ENCODE peak calls at places on chromosomes 16 and 17, in six cellular contexts. G is SJSA1, N is heart right ventricle, F is IMR-90, C is body of pancreas, H is neuronal stem cell. S is an unnamed sample.

GRCh38 chr17:76048711-76049110 is 21.6 kb upstream of the EVPL start:
- DNase-seq in G (peak), N (no peak), F (peak), C (no peak), H (no peak), S (no peak)

GRCh38 chr16:7871979-7872378 is 539.3 kb downstream of the RBFOX1 start:
- DNase-seq in G (no peak), N (no peak), F (no peak), C (no peak), H (no peak), S (no peak)

GRCh38 chr17:5843366-5844026 is 226.7 kb upstream of the WSCD1 start:
- DNase-seq in G (no peak), N (no peak), F (no peak), C (no peak), H (no peak), S (no peak)

GRCh38 chr17:77235370-77236080 is 94.8 kb downstream of the SEC14L1 start:
- DNase-seq in G (peak), N (no peak), F (peak), C (no peak), H (no peak), S (no peak)

GRCh38 chr16:28610595-28611270 is 889 bp upstream of the SULT1A1 start:
- DNase-seq in G (no peak), N (no peak), F (no peak), C (no peak), H (no peak), S (no peak)

GRCh38 chr17:13544292-13544691 is 57.4 kb downstream of the HS3ST3A1 start:
- DNase-seq in G (peak), N (no peak), F (peak), C (no peak), H (no peak), S (no peak)

GRCh38 chr17:73309727-73310555 is 1.9 kb downstream of the CDC42EP4 start:
- DNase-seq in G (peak), N (no peak), F (no peak), C (peak), H (peak), S (no peak)

GRCh38 chr16:3135120-3135715 is 389 bp downstream of the ZNF213 start:
- DNase-seq in G (peak), N (no peak), F (no peak), C (no peak), H (no peak), S (no peak)

GRCh38 chr17:7251330-7252175 is at the start of gene CTDNEP1:
- DNase-seq in G (peak), N (peak), F (peak), C (peak), H (no peak), S (peak)

GRCh38 chr16:12170103-12171025 is 193.8 kb downstream of the SNX29 start:
- DNase-seq in G (no peak), N (no peak), F (peak), C (no peak), H (no peak), S (no peak)

GRCh38 chr16:72836985-72837384 is 210.9 kb downstream of the ZFHX3 start:
- DNase-seq in G (no peak), N (no peak), F (no peak), C (no peak), H (no peak), S (no peak)

GRCh38 chr16:85479972-85480726 is 133.0 kb upstream of the GSE1 start:
- DNase-seq in G (no peak), N (no peak), F (no peak), C (peak), H (no peak), S (no peak)

GRCh38 chr17:6070280-6070894 is at the start of gene WSCD1:
- DNase-seq in G (no peak), N (no peak), F (no peak), C (peak), H (no peak), S (no peak)

GRCh38 chr17:2368383-2368782 is 31.1 kb downstream of the SGSM2 start:
- DNase-seq in G (no peak), N (no peak), F (no peak), C (no peak), H (no peak), S (no peak)

GRCh38 chr17:35257080-35257701 is 14.3 kb downstream of the SLFN5 start:
- DNase-seq in G (peak), N (peak), F (peak), C (peak), H (no peak), S (no peak)

GRCh38 chr17:1169913-1170312 is 9.9 kb downstream of the ABR start:
- DNase-seq in G (no peak), N (no peak), F (no peak), C (no peak), H (no peak), S (no peak)

GRCh38 chr17:77257169-77257568 is 116.4 kb downstream of the SEC14L1 start:
- DNase-seq in G (no peak), N (no peak), F (no peak), C (no peak), H (no peak), S (no peak)

DNA sequence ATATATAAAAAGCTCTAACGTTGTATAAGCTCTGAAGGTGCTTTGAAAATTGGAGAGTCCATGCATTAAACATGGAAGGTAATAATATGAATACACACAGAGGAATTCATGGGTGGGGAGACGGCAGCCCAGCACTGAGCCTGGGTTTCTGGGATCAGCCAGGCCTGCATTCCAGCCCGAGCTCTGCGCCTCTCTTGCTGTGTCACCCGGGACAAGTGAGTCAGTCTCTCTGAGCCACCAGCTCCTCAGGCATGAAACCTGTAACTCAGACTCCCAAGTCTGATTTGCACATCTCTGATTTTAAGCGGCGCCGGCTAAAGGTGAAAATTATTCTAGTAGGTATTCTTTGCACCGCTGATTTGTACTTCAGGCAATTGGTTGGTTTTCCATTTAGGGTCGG is 238.8 kb downstream of the MRTFB start:
- DNase-seq in G (no peak), N (no peak), F (peak), C (no peak), H (no peak), S (no peak)
- H3K27ac ChIP-seq in G (peak), N (peak), F (peak), C (peak), H (no peak), S (peak)

DNA sequence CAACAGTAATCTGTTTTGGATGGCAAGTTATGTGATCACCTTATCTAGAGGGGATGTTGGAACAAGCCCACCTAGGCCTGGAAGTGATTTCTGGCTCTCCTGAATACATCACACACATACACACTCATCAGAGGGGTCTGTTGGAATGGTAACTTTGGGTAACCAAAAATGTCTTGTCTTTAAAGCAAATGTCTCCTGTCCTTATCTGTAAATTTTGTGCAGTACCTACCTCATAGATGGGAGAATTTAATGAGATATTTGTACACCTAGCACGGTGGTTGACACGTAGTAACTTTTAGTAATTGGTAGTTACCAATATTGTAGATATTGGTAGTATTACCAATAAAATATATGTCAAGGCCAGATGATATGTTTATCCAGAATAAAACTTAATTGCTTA is 24.7 kb downstream of the HAPSTR1 start:
- DNase-seq in G (no peak), N (no peak), F (no peak), C (no peak), H (no peak), S (no peak)
- H3K27ac ChIP-seq in G (no peak), N (no peak), F (no peak), C (no peak), H (no peak), S (no peak)

GRCh38 chr17:64016974-64017373 is 3.5 kb downstream of the ICAM2 start:
- DNase-seq in G (no peak), N (no peak), F (no peak), C (no peak), H (no peak), S (no peak)

GRCh38 chr17:64022631-64023063 is 2.2 kb upstream of the ICAM2 start:
- DNase-seq in G (no peak), N (no peak), F (no peak), C (no peak), H (no peak), S (no peak)

GRCh38 chr17:64020068-64020766 is at the start of gene ICAM2:
- DNase-seq in G (no peak), N (peak), F (no peak), C (peak), H (no peak), S (no peak)

GRCh38 chr17:64017381-64017980 is 3.0 kb downstream of the ICAM2 start:
- DNase-seq in G (no peak), N (no peak), F (no peak), C (no peak), H (no peak), S (no peak)

DNA sequence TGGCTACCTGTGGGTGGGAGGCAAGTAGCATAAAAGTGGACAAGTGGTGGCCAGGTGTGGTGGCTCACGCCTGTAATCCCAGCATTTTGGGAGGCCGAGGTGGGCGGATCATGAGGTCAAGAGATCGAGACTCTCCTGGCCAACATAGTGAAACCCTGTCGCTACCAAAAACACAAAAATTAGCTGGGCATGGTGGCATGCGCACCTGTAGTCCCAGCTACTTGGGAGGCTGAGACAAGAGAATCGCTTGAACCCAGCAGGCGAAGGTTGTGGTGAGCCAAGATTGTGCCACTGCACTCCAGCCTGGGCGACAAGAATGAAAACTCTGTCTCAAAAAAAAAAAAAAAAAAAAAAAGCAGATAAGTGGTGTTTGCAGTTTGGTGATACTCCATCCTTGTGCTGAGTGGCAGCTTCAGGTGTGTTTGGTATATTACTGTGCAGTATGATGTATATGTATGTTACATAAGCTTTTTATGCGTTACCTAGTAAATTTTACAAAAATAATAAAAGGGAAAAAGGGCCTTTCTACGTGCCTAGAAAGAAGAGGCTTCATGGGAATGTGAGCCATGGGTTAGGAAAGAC is 856 bp downstream of the ICAM2 start:
- DNase-seq in G (no peak), N (no peak), F (no peak), C (no peak), H (no peak), S (no peak)
- H3K27ac ChIP-seq in G (no peak), N (peak), F (no peak), C (no peak), H (no peak), S (no peak)

DNA sequence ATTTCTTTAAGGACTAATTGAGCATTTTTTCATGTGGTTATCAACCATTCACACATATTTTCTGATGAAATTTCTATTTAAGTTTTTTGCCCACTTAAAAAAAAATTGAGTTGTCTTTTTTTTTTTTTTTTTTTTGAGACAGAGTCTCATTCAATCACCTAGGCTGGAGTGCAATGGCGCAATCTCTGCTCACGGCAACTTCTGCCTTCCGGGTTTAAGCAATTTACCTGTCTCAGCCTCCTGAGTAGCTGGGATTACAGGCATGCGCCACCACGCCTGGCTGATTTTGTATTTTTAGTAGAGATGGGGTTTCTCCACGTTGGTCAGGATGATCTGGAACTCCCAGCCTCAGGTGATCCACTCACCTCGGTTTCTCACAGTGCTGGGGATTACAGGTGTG is 34.3 kb downstream of the RAB11FIP3 start:
- DNase-seq in G (no peak), N (no peak), F (no peak), C (no peak), H (no peak), S (no peak)
- H3K27ac ChIP-seq in G (no peak), N (no peak), F (no peak), C (no peak), H (no peak), S (no peak)

GRCh38 chr17:55709984-55710383 is 12.7 kb downstream of the TMEM100 start:
- DNase-seq in G (no peak), N (no peak), F (no peak), C (no peak), H (no peak), S (no peak)
- H3K27ac ChIP-seq in G (no peak), N (no peak), F (no peak), C (no peak), H (no peak), S (no peak)

DNA sequence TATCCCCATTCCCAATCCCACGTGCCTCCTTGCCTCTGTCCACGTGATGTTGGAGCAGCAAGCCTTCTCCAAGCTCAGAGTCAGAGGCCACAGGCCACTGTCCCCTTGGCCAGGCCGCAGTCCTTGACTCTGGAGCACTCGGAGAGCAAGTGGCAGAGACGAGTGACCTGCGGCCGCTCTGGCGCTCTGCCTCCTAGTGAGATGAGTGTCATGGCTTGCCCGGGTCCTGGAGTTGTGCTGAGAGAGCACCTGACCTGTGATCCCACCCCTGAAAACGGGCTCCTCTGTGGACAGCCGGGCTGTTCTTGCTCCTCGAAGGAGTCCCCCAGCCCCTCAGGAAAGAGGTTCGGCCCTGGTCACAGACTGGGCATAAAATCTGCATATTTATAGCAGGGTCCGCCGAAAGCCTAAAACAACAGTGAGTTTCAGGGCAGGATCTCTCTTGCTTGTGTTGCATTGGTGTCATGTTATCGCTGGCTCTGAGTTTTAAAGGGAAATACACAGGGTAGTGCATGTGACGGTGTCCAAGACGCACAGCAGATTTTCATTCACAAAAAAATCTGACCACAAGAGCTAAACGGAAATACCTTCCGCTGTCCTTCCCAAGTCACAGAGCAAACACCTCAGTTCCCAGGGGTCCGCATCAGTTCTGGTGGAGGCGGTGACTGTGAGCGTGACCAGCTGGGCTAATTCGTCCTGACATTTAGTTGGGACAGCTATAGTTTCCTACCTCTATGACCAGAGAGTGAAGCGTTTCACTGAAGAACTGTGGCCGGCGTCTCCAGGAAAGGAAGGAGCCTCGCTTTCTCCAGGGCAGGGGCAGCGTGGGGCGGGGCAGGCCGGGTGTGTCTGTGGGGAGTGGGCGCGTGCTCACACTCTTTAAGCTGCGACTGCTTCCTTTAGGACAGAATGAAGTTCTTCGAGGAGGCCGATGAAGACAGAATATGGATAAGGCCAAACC is 10.3 kb upstream of the FASN start:
- DNase-seq in G (no peak), N (no peak), F (peak), C (no peak), H (no peak), S (no peak)
- H3K27ac ChIP-seq in G (no peak), N (no peak), F (no peak), C (no peak), H (no peak), S (peak)

DNA sequence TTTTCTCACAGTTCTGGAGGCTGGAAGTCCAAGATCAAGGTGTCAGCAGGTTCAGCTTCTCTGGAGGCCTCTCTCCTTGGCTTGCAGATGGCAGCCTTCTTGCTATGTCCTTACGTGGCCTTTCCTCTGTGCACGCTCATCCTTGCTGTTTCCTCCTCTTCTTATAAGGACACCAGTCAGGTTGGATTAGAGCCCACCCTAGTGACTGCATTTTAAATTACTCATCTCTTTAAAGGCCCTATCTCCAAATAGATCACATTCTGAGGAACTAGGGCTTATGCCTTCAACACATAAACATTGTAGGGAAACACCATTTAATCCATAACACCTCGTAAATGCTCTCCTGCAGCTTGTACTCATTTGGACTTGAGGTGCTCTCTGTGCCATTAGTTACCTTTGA is 36.3 kb downstream of the DHRS7C start:
- DNase-seq in G (no peak), N (no peak), F (no peak), C (no peak), H (no peak), S (no peak)
- H3K27ac ChIP-seq in G (no peak), N (no peak), F (no peak), C (no peak), H (no peak), S (no peak)

S was measured in Panc1.